ENCODE peak calls at places on chromosome 9, in five cellular contexts. V is breast epithelium; P is Peyer's patch; Y is CD4-positive, alpha-beta memory T cell; J is neural progenitor cell. Q is an unnamed sample.

GRCh38 chr9:8338249-8338721 is 538.7 kb upstream of the DMAC1 start:
- DNase-seq in V (no peak), P (no peak), Y (no peak), J (no peak), Q (no peak)

GRCh38 chr9:93107151-93107824 is 11.3 kb downstream of the CARD19 start:
- DNase-seq in V (no peak), P (peak; percentile 34), Y (no peak), J (no peak), Q (peak; percentile 3)

GRCh38 chr9:38138276-38138675 is 69.2 kb upstream of the SHB start:
- DNase-seq in V (no peak), P (no peak), Y (no peak), J (no peak), Q (no peak)

GRCh38 chr9:122337561-122337939 is 33.3 kb upstream of the PTGS1 start:
- DNase-seq in V (no peak), P (no peak), Y (no peak), J (no peak), Q (no peak)

GRCh38 chr9:91844170-91844569 is 105.9 kb downstream of the ROR2 start:
- DNase-seq in V (peak; percentile 41), P (no peak), Y (no peak), J (no peak), Q (no peak)

GRCh38 chr9:107635137-107635802 is 145.7 kb upstream of the KLF4 start:
- DNase-seq in V (no peak), P (no peak), Y (no peak), J (no peak), Q (no peak)

GRCh38 chr9:135277219-135278201 is 190.0 kb downstream of the OLFM1 start:
- DNase-seq in V (no peak), P (no peak), Y (no peak), J (no peak), Q (no peak)

GRCh38 chr9:37377688-37378612 is 44.5 kb upstream of the GRHPR start:
- DNase-seq in V (no peak), P (no peak), Y (no peak), J (no peak), Q (no peak)

GRCh38 chr9:120767451-120767850 is 25.8 kb downstream of the FBXW2 start:
- DNase-seq in V (no peak), P (no peak), Y (no peak), J (no peak), Q (no peak)

GRCh38 chr9:3088166-3088702 is 244.3 kb upstream of the PUM3 start:
- DNase-seq in V (no peak), P (no peak), Y (no peak), J (peak; percentile 10), Q (no peak)

GRCh38 chr9:129178983-129179382 is 922 bp upstream of the IER5L start:
- DNase-seq in V (no peak), P (no peak), Y (no peak), J (peak; percentile 96), Q (no peak)

GRCh38 chr9:80448996-80449395 is 877.2 kb downstream of the TLE4 start:
- DNase-seq in V (no peak), P (no peak), Y (no peak), J (no peak), Q (no peak)

GRCh38 chr9:105373723-105374122 is 74.1 kb upstream of the FSD1L start:
- DNase-seq in V (no peak), P (no peak), Y (no peak), J (no peak), Q (no peak)

GRCh38 chr9:133609311-133610098 is at the start of gene FAM163B:
- DNase-seq in V (no peak), P (no peak), Y (peak; percentile 32), J (peak; percentile 90), Q (peak; percentile 20)

GRCh38 chr9:107070591-107070990 is 207.6 kb downstream of the ZNF462 start:
- DNase-seq in V (no peak), P (no peak), Y (no peak), J (peak; percentile 53), Q (no peak)

GRCh38 chr9:69971643-69972449 is 71.8 kb upstream of the MAMDC2 start:
- DNase-seq in V (peak; percentile 71), P (peak; percentile 65), Y (peak; percentile 30), J (peak; percentile 74), Q (peak; percentile 26)

GRCh38 chr9:137989999-137990715 is 112.6 kb downstream of the CACNA1B start:
- DNase-seq in V (no peak), P (no peak), Y (no peak), J (no peak), Q (no peak)

GRCh38 chr9:136551401-136552116 is 5.7 kb upstream of the NOTCH1 start:
- DNase-seq in V (peak; percentile 77), P (no peak), Y (no peak), J (peak; percentile 70), Q (no peak)

GRCh38 chr9:4113711-4114110 is 186.2 kb downstream of the GLIS3 start:
- DNase-seq in V (no peak), P (no peak), Y (no peak), J (no peak), Q (no peak)

GRCh38 chr9:14159440-14160222 is 154.3 kb downstream of the NFIB start:
- DNase-seq in V (no peak), P (no peak), Y (no peak), J (no peak), Q (no peak)

GRCh38 chr9:69130456-69131441 is 43.3 kb upstream of the TJP2 start:
- DNase-seq in V (peak; percentile 15), P (no peak), Y (no peak), J (no peak), Q (no peak)

GRCh38 chr9:127035948-127036347 is 86.5 kb downstream of the ANGPTL2 start:
- DNase-seq in V (peak; percentile 64), P (no peak), Y (no peak), J (no peak), Q (no peak)

GRCh38 chr9:130245474-130245873 is 20.1 kb upstream of the HMCN2 start:
- DNase-seq in V (no peak), P (no peak), Y (no peak), J (no peak), Q (no peak)

GRCh38 chr9:135394131-135394530 is 85.5 kb upstream of the PPP1R26 start:
- DNase-seq in V (no peak), P (no peak), Y (no peak), J (no peak), Q (no peak)

GRCh38 chr9:137041134-137041533 is 4.8 kb downstream of the NPDC1 start:
- DNase-seq in V (no peak), P (no peak), Y (no peak), J (no peak), Q (no peak)

GRCh38 chr9:17578911-17579793 is at the start of gene SH3GL2:
- DNase-seq in V (no peak), P (peak; percentile 64), Y (no peak), J (peak; percentile 80), Q (no peak)

GRCh38 chr9:125631391-125632085 is 75.5 kb downstream of the MAPKAP1 start:
- DNase-seq in V (no peak), P (no peak), Y (peak; percentile 26), J (peak; percentile 59), Q (no peak)

GRCh38 chr9:4661165-4662095 is 664 bp upstream of the PLPP6 start:
- DNase-seq in V (no peak), P (no peak), Y (no peak), J (no peak), Q (no peak)

DNA sequence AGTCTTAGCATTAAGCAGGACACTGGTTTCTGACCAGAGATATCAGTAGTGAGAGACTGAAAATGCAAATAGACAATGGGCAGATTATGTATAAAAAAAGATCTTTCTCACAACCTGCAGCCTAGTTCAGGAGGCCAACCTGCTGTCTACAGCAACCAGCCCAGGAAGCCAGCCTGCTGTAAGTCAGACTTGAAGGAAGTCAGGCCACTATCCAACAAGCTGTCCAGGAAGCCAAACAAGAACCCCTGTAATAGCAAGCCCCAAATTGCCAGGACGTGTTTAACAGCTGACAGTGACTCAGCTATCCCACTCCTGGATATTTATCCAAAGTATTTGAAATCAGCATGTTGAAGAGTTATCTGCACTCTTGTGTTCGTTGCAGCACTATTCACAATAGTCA is 121.8 kb upstream of the SPIN1 start:
- DNase-seq in V (no peak), P (no peak), Y (no peak), J (no peak), Q (no peak)
- H3K9me3 ChIP-seq in V (no peaks in the 10 kb centered on the region), P (no peaks in the 10 kb centered on the region), Y (no peaks in the 10 kb centered on the region), J (no peaks in the 10 kb centered on the region), Q (no peaks in the 10 kb centered on the region)

DNA sequence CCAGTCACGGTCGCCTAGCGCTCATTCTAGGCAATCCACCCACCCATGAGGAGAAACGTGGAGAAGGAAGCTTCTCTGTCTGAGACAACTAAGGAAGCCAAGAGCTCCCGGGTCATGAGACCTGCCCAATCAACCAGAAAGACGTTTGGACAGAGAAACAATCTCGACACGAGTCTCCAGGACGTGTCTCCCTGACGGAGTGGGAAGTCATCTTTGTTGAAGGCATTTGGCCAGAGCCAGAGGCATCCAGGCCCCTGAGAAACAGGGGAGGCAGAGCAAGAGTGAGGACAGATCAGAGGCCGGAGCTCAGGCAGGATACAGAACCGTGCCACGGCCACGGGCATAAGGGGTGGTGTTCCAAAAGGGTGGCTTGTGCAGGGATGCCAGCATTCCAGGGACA is 479.0 kb downstream of the SPATA31A7 start:
- DNase-seq in V (no peak), P (no peak), Y (no peak), J (no peak), Q (no peak)
- H3K9me3 ChIP-seq in V (peaks cover 28% of the 10 kb centered on the region), P (no peaks in the 10 kb centered on the region), Y (no peaks in the 10 kb centered on the region), J (no peaks in the 10 kb centered on the region), Q (no peaks in the 10 kb centered on the region)

GRCh38 chr9:96758845-96759673 is 18.8 kb downstream of the ZNF510 start:
- DNase-seq in V (no peak), P (no peak), Y (no peak), J (no peak), Q (no peak)
- H3K9me3 ChIP-seq in V (peaks cover 100% of the 10 kb centered on the region), P (peaks cover 15% of the 10 kb centered on the region), Y (peaks cover 14% of the 10 kb centered on the region), J (peaks cover 80% of the 10 kb centered on the region), Q (peaks cover 66% of the 10 kb centered on the region)

GRCh38 chr9:1604942-1605560 is 410.1 kb upstream of the SMARCA2 start:
- DNase-seq in V (no peak), P (no peak), Y (no peak), J (no peak), Q (no peak)
- H3K9me3 ChIP-seq in V (no peaks in the 10 kb centered on the region), P (no peaks in the 10 kb centered on the region), Y (no peaks in the 10 kb centered on the region), J (peaks cover 10% of the 10 kb centered on the region), Q (no peaks in the 10 kb centered on the region)

GRCh38 chr9:113894166-113894565 is 18.1 kb downstream of the ZNF618 start:
- DNase-seq in V (no peak), P (no peak), Y (no peak), J (no peak), Q (no peak)
- H3K9me3 ChIP-seq in V (no peaks in the 10 kb centered on the region), P (no peaks in the 10 kb centered on the region), Y (no peaks in the 10 kb centered on the region), J (peaks cover 17% of the 10 kb centered on the region), Q (no peaks in the 10 kb centered on the region)

DNA sequence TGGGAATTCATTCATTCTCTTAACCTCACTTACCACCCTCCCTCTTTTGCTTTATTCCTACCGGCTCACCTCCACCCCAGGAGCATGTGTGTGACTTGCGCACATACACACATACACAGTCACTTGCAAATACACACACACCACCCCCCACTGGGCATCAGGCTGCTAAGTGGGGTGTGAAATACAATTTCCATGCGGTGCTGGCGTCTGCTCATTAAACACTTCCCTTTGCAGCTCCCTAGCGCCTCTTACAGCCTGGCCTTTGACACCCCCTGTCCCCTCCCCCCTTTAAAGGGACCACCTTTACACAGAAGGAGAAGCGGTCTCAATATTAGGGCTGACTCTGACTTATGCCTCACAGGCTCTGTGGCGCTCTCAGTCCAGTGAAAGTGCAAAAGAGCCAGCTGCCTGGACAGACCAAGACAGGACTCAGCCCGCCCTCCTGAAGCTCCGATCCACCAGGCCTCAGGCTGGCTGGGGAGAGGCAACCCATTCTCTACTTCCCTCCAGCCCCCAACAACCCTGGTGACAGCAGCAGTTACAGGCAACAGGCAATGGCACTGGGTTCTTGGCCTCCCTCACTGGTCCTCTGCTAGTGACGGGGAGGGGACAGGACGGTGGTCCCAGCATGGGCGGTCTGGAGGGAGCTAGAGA is 12.2 kb downstream of the ENHO start:
- DNase-seq in V (no peak), P (no peak), Y (no peak), J (no peak), Q (no peak)
- H3K9me3 ChIP-seq in V (no peaks in the 10 kb centered on the region), P (no peaks in the 10 kb centered on the region), Y (no peaks in the 10 kb centered on the region), J (no peaks in the 10 kb centered on the region), Q (no peaks in the 10 kb centered on the region)